ENCODE peak calls at places on chromosomes 2 and 18, in nine cellular contexts. One of them, this sample, is unnamed.

GRCh38 chr2:188659656-188660406 is 314.3 kb upstream of the COL3A1 start:
- DNase-seq in MCF 10A: peak; percentile 40
- DNase-seq in colonic mucosa: no peak
- DNase-seq in D721Med: no peak
- DNase-seq in retinal pigment epithelial cell: no peak
- DNase-seq in prostate gland: no peak
- DNase-seq in bronchial epithelial cell: peak; percentile 44
- DNase-seq in neural progenitor cell: no peak
- DNase-seq in heart left ventricle: no peak
- DNase-seq in this sample: no peak

GRCh38 chr2:219079417-219079816 is 18.7 kb upstream of the IHH start:
- DNase-seq in MCF 10A: peak; percentile 8
- DNase-seq in colonic mucosa: peak; percentile 87
- DNase-seq in D721Med: no peak
- DNase-seq in retinal pigment epithelial cell: no peak
- DNase-seq in prostate gland: no peak
- DNase-seq in bronchial epithelial cell: peak; percentile 25
- DNase-seq in neural progenitor cell: no peak
- DNase-seq in heart left ventricle: no peak
- DNase-seq in this sample: no peak

GRCh38 chr2:25301453-25302352 is 40.0 kb downstream of the DNMT3A start:
- DNase-seq in MCF 10A: peak; percentile 81
- DNase-seq in colonic mucosa: no peak
- DNase-seq in D721Med: no peak
- DNase-seq in retinal pigment epithelial cell: no peak
- DNase-seq in prostate gland: no peak
- DNase-seq in bronchial epithelial cell: peak; percentile 96
- DNase-seq in neural progenitor cell: no peak
- DNase-seq in heart left ventricle: no peak
- DNase-seq in this sample: no peak

GRCh38 chr18:2901405-2901989 is 54.7 kb downstream of the EMILIN2 start:
- DNase-seq in MCF 10A: no peak
- DNase-seq in colonic mucosa: no peak
- DNase-seq in D721Med: no peak
- DNase-seq in retinal pigment epithelial cell: no peak
- DNase-seq in prostate gland: no peak
- DNase-seq in bronchial epithelial cell: no peak
- DNase-seq in neural progenitor cell: no peak
- DNase-seq in heart left ventricle: no peak
- DNase-seq in this sample: no peak

GRCh38 chr2:216023055-216023648 is 9.8 kb upstream of the MREG start:
- DNase-seq in MCF 10A: peak; percentile 70
- DNase-seq in colonic mucosa: peak; percentile 58
- DNase-seq in D721Med: peak; percentile 48
- DNase-seq in retinal pigment epithelial cell: no peak
- DNase-seq in prostate gland: peak; percentile 23
- DNase-seq in bronchial epithelial cell: peak; percentile 68
- DNase-seq in neural progenitor cell: peak; percentile 55
- DNase-seq in heart left ventricle: no peak
- DNase-seq in this sample: peak; percentile 59

GRCh38 chr2:38960609-38961320 is 71.1 kb downstream of the ARHGEF33 start:
- DNase-seq in MCF 10A: no peak
- DNase-seq in colonic mucosa: no peak
- DNase-seq in D721Med: no peak
- DNase-seq in retinal pigment epithelial cell: no peak
- DNase-seq in prostate gland: no peak
- DNase-seq in bronchial epithelial cell: no peak
- DNase-seq in neural progenitor cell: no peak
- DNase-seq in heart left ventricle: no peak
- DNase-seq in this sample: no peak

GRCh38 chr2:131038258-131039100 is 54.8 kb downstream of the FAM168B start:
- DNase-seq in MCF 10A: no peak
- DNase-seq in colonic mucosa: no peak
- DNase-seq in D721Med: no peak
- DNase-seq in retinal pigment epithelial cell: no peak
- DNase-seq in prostate gland: no peak
- DNase-seq in bronchial epithelial cell: no peak
- DNase-seq in neural progenitor cell: no peak
- DNase-seq in heart left ventricle: no peak
- DNase-seq in this sample: no peak

GRCh38 chr2:222239945-222240675 is 58.7 kb downstream of the PAX3 start:
- DNase-seq in MCF 10A: no peak
- DNase-seq in colonic mucosa: no peak
- DNase-seq in D721Med: no peak
- DNase-seq in retinal pigment epithelial cell: no peak
- DNase-seq in prostate gland: no peak
- DNase-seq in bronchial epithelial cell: no peak
- DNase-seq in neural progenitor cell: peak; percentile 84
- DNase-seq in heart left ventricle: no peak
- DNase-seq in this sample: no peak

GRCh38 chr2:55418512-55419235 is 982 bp downstream of the CCDC88A start:
- DNase-seq in MCF 10A: peak; percentile 36
- DNase-seq in colonic mucosa: no peak
- DNase-seq in D721Med: no peak
- DNase-seq in retinal pigment epithelial cell: no peak
- DNase-seq in prostate gland: no peak
- DNase-seq in bronchial epithelial cell: peak; percentile 15
- DNase-seq in neural progenitor cell: no peak
- DNase-seq in heart left ventricle: no peak
- DNase-seq in this sample: no peak

GRCh38 chr2:216881411-216881810 is 21.5 kb upstream of the TNP1 start:
- DNase-seq in MCF 10A: no peak
- DNase-seq in colonic mucosa: no peak
- DNase-seq in D721Med: no peak
- DNase-seq in retinal pigment epithelial cell: no peak
- DNase-seq in prostate gland: no peak
- DNase-seq in bronchial epithelial cell: no peak
- DNase-seq in neural progenitor cell: no peak
- DNase-seq in heart left ventricle: no peak
- DNase-seq in this sample: no peak

GRCh38 chr18:23283933-23284430 is 148.7 kb downstream of the CABLES1 start:
- DNase-seq in MCF 10A: peak; percentile 59
- DNase-seq in colonic mucosa: no peak
- DNase-seq in D721Med: no peak
- DNase-seq in retinal pigment epithelial cell: no peak
- DNase-seq in prostate gland: no peak
- DNase-seq in bronchial epithelial cell: peak; percentile 87
- DNase-seq in neural progenitor cell: no peak
- DNase-seq in heart left ventricle: no peak
- DNase-seq in this sample: peak; percentile 73

GRCh38 chr2:170703776-170704476 is 11.2 kb upstream of the SP5 start:
- DNase-seq in MCF 10A: no peak
- DNase-seq in colonic mucosa: no peak
- DNase-seq in D721Med: no peak
- DNase-seq in retinal pigment epithelial cell: no peak
- DNase-seq in prostate gland: no peak
- DNase-seq in bronchial epithelial cell: no peak
- DNase-seq in neural progenitor cell: no peak
- DNase-seq in heart left ventricle: no peak
- DNase-seq in this sample: no peak

GRCh38 chr18:37712776-37713175 is 147.2 kb upstream of the CELF4 start:
- DNase-seq in MCF 10A: peak; percentile 44
- DNase-seq in colonic mucosa: no peak
- DNase-seq in D721Med: no peak
- DNase-seq in retinal pigment epithelial cell: no peak
- DNase-seq in prostate gland: no peak
- DNase-seq in bronchial epithelial cell: peak; percentile 75
- DNase-seq in neural progenitor cell: no peak
- DNase-seq in heart left ventricle: no peak
- DNase-seq in this sample: no peak

GRCh38 chr2:85722519-85722918 is 28.4 kb downstream of the GNLY start:
- DNase-seq in MCF 10A: no peak
- DNase-seq in colonic mucosa: no peak
- DNase-seq in D721Med: no peak
- DNase-seq in retinal pigment epithelial cell: no peak
- DNase-seq in prostate gland: no peak
- DNase-seq in bronchial epithelial cell: no peak
- DNase-seq in neural progenitor cell: no peak
- DNase-seq in heart left ventricle: peak; percentile 5
- DNase-seq in this sample: no peak

GRCh38 chr18:80161781-80162417 is 52.8 kb downstream of the ADNP2 start:
- DNase-seq in MCF 10A: no peak
- DNase-seq in colonic mucosa: no peak
- DNase-seq in D721Med: no peak
- DNase-seq in retinal pigment epithelial cell: no peak
- DNase-seq in prostate gland: no peak
- DNase-seq in bronchial epithelial cell: no peak
- DNase-seq in neural progenitor cell: no peak
- DNase-seq in heart left ventricle: no peak
- DNase-seq in this sample: no peak

GRCh38 chr18:80158365-80158764 is 49.3 kb downstream of the ADNP2 start:
- DNase-seq in MCF 10A: no peak
- DNase-seq in colonic mucosa: no peak
- DNase-seq in D721Med: no peak
- DNase-seq in retinal pigment epithelial cell: no peak
- DNase-seq in prostate gland: no peak
- DNase-seq in bronchial epithelial cell: no peak
- DNase-seq in neural progenitor cell: no peak
- DNase-seq in heart left ventricle: no peak
- DNase-seq in this sample: no peak

GRCh38 chr18:80163183-80163582 is 54.1 kb downstream of the ADNP2 start:
- DNase-seq in MCF 10A: no peak
- DNase-seq in colonic mucosa: no peak
- DNase-seq in D721Med: no peak
- DNase-seq in retinal pigment epithelial cell: no peak
- DNase-seq in prostate gland: no peak
- DNase-seq in bronchial epithelial cell: no peak
- DNase-seq in neural progenitor cell: no peak
- DNase-seq in heart left ventricle: no peak
- DNase-seq in this sample: no peak

GRCh38 chr18:80157708-80158343 is 48.8 kb downstream of the ADNP2 start:
- DNase-seq in MCF 10A: peak; percentile 74
- DNase-seq in colonic mucosa: peak; percentile 82
- DNase-seq in D721Med: no peak
- DNase-seq in retinal pigment epithelial cell: peak; percentile 26
- DNase-seq in prostate gland: peak; percentile 71
- DNase-seq in bronchial epithelial cell: peak; percentile 71
- DNase-seq in neural progenitor cell: peak; percentile 78
- DNase-seq in heart left ventricle: peak; percentile 73
- DNase-seq in this sample: peak; percentile 62

GRCh38 chr18:80159713-80160636 is 50.9 kb downstream of the ADNP2 start:
- DNase-seq in MCF 10A: no peak
- DNase-seq in colonic mucosa: no peak
- DNase-seq in D721Med: no peak
- DNase-seq in retinal pigment epithelial cell: no peak
- DNase-seq in prostate gland: no peak
- DNase-seq in bronchial epithelial cell: no peak
- DNase-seq in neural progenitor cell: no peak
- DNase-seq in heart left ventricle: no peak
- DNase-seq in this sample: no peak
- TF ChIP-seq CTCF in MCF 10A: no peak
- TF ChIP-seq CTCF in colonic mucosa: no peak
- TF ChIP-seq CTCF in D721Med: no peak
- TF ChIP-seq CTCF in retinal pigment epithelial cell: peak; percentile 51
- TF ChIP-seq CTCF in prostate gland: no peak
- TF ChIP-seq CTCF in bronchial epithelial cell: no peak
- TF ChIP-seq CTCF in neural progenitor cell: no peak
- TF ChIP-seq CTCF in heart left ventricle: peak; percentile 68
- TF ChIP-seq CTCF in this sample: no peak

GRCh38 chr2:238166391-238167343 is 7.9 kb downstream of the ERFE start:
- DNase-seq in MCF 10A: no peak
- DNase-seq in colonic mucosa: no peak
- DNase-seq in D721Med: no peak
- DNase-seq in retinal pigment epithelial cell: no peak
- DNase-seq in prostate gland: no peak
- DNase-seq in bronchial epithelial cell: no peak
- DNase-seq in neural progenitor cell: no peak
- DNase-seq in heart left ventricle: no peak
- DNase-seq in this sample: no peak
- TF ChIP-seq CTCF in MCF 10A: no peak
- TF ChIP-seq CTCF in colonic mucosa: no peak
- TF ChIP-seq CTCF in D721Med: no peak
- TF ChIP-seq CTCF in retinal pigment epithelial cell: no peak
- TF ChIP-seq CTCF in prostate gland: no peak
- TF ChIP-seq CTCF in bronchial epithelial cell: no peak
- TF ChIP-seq CTCF in neural progenitor cell: no peak
- TF ChIP-seq CTCF in heart left ventricle: no peak
- TF ChIP-seq CTCF in this sample: no peak

GRCh38 chr2:105301646-105302045 is 27.9 kb downstream of the TGFBRAP1 start:
- DNase-seq in MCF 10A: no peak
- DNase-seq in colonic mucosa: no peak
- DNase-seq in D721Med: no peak
- DNase-seq in retinal pigment epithelial cell: no peak
- DNase-seq in prostate gland: no peak
- DNase-seq in bronchial epithelial cell: no peak
- DNase-seq in neural progenitor cell: no peak
- DNase-seq in heart left ventricle: no peak
- DNase-seq in this sample: no peak

GRCh38 chr2:105297211-105297610 is 32.3 kb downstream of the TGFBRAP1 start:
- DNase-seq in MCF 10A: no peak
- DNase-seq in colonic mucosa: no peak
- DNase-seq in D721Med: no peak
- DNase-seq in retinal pigment epithelial cell: no peak
- DNase-seq in prostate gland: no peak
- DNase-seq in bronchial epithelial cell: no peak
- DNase-seq in neural progenitor cell: no peak
- DNase-seq in heart left ventricle: no peak
- DNase-seq in this sample: no peak

GRCh38 chr2:105296017-105296611 is 33.4 kb downstream of the TGFBRAP1 start:
- DNase-seq in MCF 10A: no peak
- DNase-seq in colonic mucosa: no peak
- DNase-seq in D721Med: no peak
- DNase-seq in retinal pigment epithelial cell: no peak
- DNase-seq in prostate gland: peak; percentile 56
- DNase-seq in bronchial epithelial cell: no peak
- DNase-seq in neural progenitor cell: no peak
- DNase-seq in heart left ventricle: no peak
- DNase-seq in this sample: no peak

GRCh38 chr2:105298017-105298416 is 31.5 kb downstream of the TGFBRAP1 start:
- DNase-seq in MCF 10A: no peak
- DNase-seq in colonic mucosa: no peak
- DNase-seq in D721Med: no peak
- DNase-seq in retinal pigment epithelial cell: no peak
- DNase-seq in prostate gland: no peak
- DNase-seq in bronchial epithelial cell: no peak
- DNase-seq in neural progenitor cell: no peak
- DNase-seq in heart left ventricle: no peak
- DNase-seq in this sample: no peak

DNA sequence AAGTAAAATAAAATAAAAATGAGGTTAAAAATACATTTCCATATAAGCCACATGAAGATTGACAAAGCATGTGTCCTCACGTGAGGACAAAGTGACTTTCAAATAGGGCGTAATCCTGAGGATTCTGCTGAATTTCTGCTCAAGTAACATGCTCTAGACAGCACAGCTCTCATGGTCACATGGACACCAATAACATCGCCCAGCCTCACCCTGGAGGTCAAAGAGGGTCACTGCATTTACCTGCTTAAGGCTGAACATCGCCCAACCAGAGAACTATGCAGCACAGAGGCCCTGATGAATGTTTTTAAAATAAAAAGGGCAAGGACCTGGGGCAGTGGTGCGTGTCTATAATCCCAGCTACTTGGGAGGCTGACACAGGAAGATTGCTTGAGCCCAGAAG is 30.2 kb downstream of the TGFBRAP1 start:
- DNase-seq in MCF 10A: no peak
- DNase-seq in colonic mucosa: no peak
- DNase-seq in D721Med: no peak
- DNase-seq in retinal pigment epithelial cell: no peak
- DNase-seq in prostate gland: no peak
- DNase-seq in bronchial epithelial cell: no peak
- DNase-seq in neural progenitor cell: peak; percentile 25
- DNase-seq in heart left ventricle: no peak
- DNase-seq in this sample: no peak
- TF ChIP-seq CTCF in MCF 10A: no peak
- TF ChIP-seq CTCF in colonic mucosa: no peak
- TF ChIP-seq CTCF in D721Med: no peak
- TF ChIP-seq CTCF in retinal pigment epithelial cell: peak; percentile 14
- TF ChIP-seq CTCF in prostate gland: no peak
- TF ChIP-seq CTCF in bronchial epithelial cell: peak; percentile 8
- TF ChIP-seq CTCF in neural progenitor cell: peak; percentile 33
- TF ChIP-seq CTCF in heart left ventricle: no peak
- TF ChIP-seq CTCF in this sample: no peak

GRCh38 chr2:227125506-227125905 is 38.5 kb downstream of the COL4A4 start:
- DNase-seq in MCF 10A: no peak
- DNase-seq in colonic mucosa: no peak
- DNase-seq in D721Med: no peak
- DNase-seq in retinal pigment epithelial cell: no peak
- DNase-seq in prostate gland: no peak
- DNase-seq in bronchial epithelial cell: no peak
- DNase-seq in neural progenitor cell: peak; percentile 63
- DNase-seq in heart left ventricle: no peak
- DNase-seq in this sample: no peak
- TF ChIP-seq CTCF in MCF 10A: no peak
- TF ChIP-seq CTCF in colonic mucosa: no peak
- TF ChIP-seq CTCF in D721Med: peak; percentile 31
- TF ChIP-seq CTCF in retinal pigment epithelial cell: peak; percentile 35
- TF ChIP-seq CTCF in prostate gland: no peak
- TF ChIP-seq CTCF in bronchial epithelial cell: no peak
- TF ChIP-seq CTCF in neural progenitor cell: peak; percentile 59
- TF ChIP-seq CTCF in heart left ventricle: no peak
- TF ChIP-seq CTCF in this sample: no peak